ENCODE peak calls at places on chromosomes 1 and 21, in seven cellular contexts. One of them, this sample, is unnamed. For H3K4me1, the result is how much of the 10 kb centered on the place peaks cover.

GRCh38 chr1:54012862-54013261 is 5.1 kb downstream of the LDLRAD1 start:
- DNase-seq in heart right ventricle: no peak
- DNase-seq in uterus: no peak
- DNase-seq in pancreas: no peak
- DNase-seq in fibroblast of lung: no peak
- DNase-seq in BE2C: no peak
- DNase-seq in A549: no peak
- DNase-seq in this sample: no peak

GRCh38 chr1:27301582-27302199 is 20.3 kb upstream of the TMEM222 start:
- DNase-seq in heart right ventricle: no peak
- DNase-seq in uterus: no peak
- DNase-seq in pancreas: no peak
- DNase-seq in fibroblast of lung: no peak
- DNase-seq in BE2C: no peak
- DNase-seq in A549: no peak
- DNase-seq in this sample: no peak

GRCh38 chr1:115949156-115949555 is 27.2 kb upstream of the SLC22A15 start:
- DNase-seq in heart right ventricle: no peak
- DNase-seq in uterus: no peak
- DNase-seq in pancreas: no peak
- DNase-seq in fibroblast of lung: no peak
- DNase-seq in BE2C: no peak
- DNase-seq in A549: no peak
- DNase-seq in this sample: no peak

GRCh38 chr1:224052767-224053166 is 61.1 kb upstream of the FBXO28 start:
- DNase-seq in heart right ventricle: no peak
- DNase-seq in uterus: no peak
- DNase-seq in pancreas: no peak
- DNase-seq in fibroblast of lung: peak
- DNase-seq in BE2C: no peak
- DNase-seq in A549: no peak
- DNase-seq in this sample: no peak

GRCh38 chr1:198858026-198858425 is 219.2 kb downstream of the PTPRC start:
- DNase-seq in heart right ventricle: no peak
- DNase-seq in uterus: no peak
- DNase-seq in pancreas: no peak
- DNase-seq in fibroblast of lung: no peak
- DNase-seq in BE2C: no peak
- DNase-seq in A549: no peak
- DNase-seq in this sample: no peak

GRCh38 chr1:32353886-32354570 is 8.3 kb downstream of the FAM229A start:
- DNase-seq in heart right ventricle: peak
- DNase-seq in uterus: peak
- DNase-seq in pancreas: no peak
- DNase-seq in fibroblast of lung: peak
- DNase-seq in BE2C: no peak
- DNase-seq in A549: no peak
- DNase-seq in this sample: no peak

GRCh38 chr1:23367451-23367790 is 2.2 kb downstream of the ZNF436 start:
- DNase-seq in heart right ventricle: no peak
- DNase-seq in uterus: no peak
- DNase-seq in pancreas: no peak
- DNase-seq in fibroblast of lung: no peak
- DNase-seq in BE2C: no peak
- DNase-seq in A549: no peak
- DNase-seq in this sample: no peak

GRCh38 chr1:55828031-55828430 is 612.9 kb upstream of the USP24 start:
- DNase-seq in heart right ventricle: no peak
- DNase-seq in uterus: no peak
- DNase-seq in pancreas: no peak
- DNase-seq in fibroblast of lung: no peak
- DNase-seq in BE2C: no peak
- DNase-seq in A549: no peak
- DNase-seq in this sample: no peak

GRCh38 chr1:55138740-55139283 is 76.4 kb downstream of the USP24 start:
- DNase-seq in heart right ventricle: no peak
- DNase-seq in uterus: no peak
- DNase-seq in pancreas: no peak
- DNase-seq in fibroblast of lung: no peak
- DNase-seq in BE2C: no peak
- DNase-seq in A549: no peak
- DNase-seq in this sample: no peak

GRCh38 chr1:239457491-239458488 is 71.4 kb downstream of the CHRM3 start:
- DNase-seq in heart right ventricle: no peak
- DNase-seq in uterus: no peak
- DNase-seq in pancreas: no peak
- DNase-seq in fibroblast of lung: no peak
- DNase-seq in BE2C: no peak
- DNase-seq in A549: no peak
- DNase-seq in this sample: no peak

GRCh38 chr21:29486306-29486705 is 187.6 kb downstream of the BACH1 start:
- DNase-seq in heart right ventricle: no peak
- DNase-seq in uterus: no peak
- DNase-seq in pancreas: no peak
- DNase-seq in fibroblast of lung: no peak
- DNase-seq in BE2C: no peak
- DNase-seq in A549: no peak
- DNase-seq in this sample: no peak
- TF ChIP-seq CTCF in heart right ventricle: no peak
- TF ChIP-seq CTCF in uterus: no peak
- TF ChIP-seq CTCF in pancreas: no peak
- TF ChIP-seq CTCF in fibroblast of lung: no peak
- TF ChIP-seq CTCF in BE2C: no peak
- TF ChIP-seq CTCF in A549: no peak
- TF ChIP-seq CTCF in this sample: no peak

GRCh38 chr1:167429612-167430011 is 88.7 kb downstream of the CD247 start:
- DNase-seq in heart right ventricle: no peak
- DNase-seq in uterus: no peak
- DNase-seq in pancreas: no peak
- DNase-seq in fibroblast of lung: no peak
- DNase-seq in BE2C: no peak
- DNase-seq in A549: no peak
- DNase-seq in this sample: no peak
- H3K4me1 ChIP-seq in heart right ventricle: under half
- H3K4me1 ChIP-seq in uterus: under half
- H3K4me1 ChIP-seq in pancreas: under half
- H3K4me1 ChIP-seq in fibroblast of lung: under half
- H3K4me1 ChIP-seq in BE2C: under half
- H3K4me1 ChIP-seq in A549: under half
- H3K4me1 ChIP-seq in this sample: under half

DNA sequence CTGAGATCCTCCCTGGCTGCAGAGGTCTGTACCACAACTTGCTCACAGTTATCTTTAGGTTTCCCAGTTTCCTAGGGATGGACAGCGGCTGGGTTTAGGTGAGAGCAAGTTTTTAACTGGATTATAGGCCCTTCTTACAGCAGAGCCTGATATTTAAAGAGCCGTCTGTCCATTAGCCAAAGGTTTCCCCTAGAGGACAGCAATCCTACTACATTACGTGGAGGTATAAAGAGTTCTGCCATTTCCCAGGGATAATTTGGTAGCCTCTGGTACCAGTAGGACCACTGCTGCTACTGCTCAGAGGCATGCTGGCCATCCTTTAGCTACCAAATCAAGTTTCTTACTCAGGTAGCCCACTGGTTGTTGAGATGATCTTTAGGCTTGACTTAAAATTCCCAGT is 21.9 kb upstream of the FCGR2A start:
- DNase-seq in heart right ventricle: no peak
- DNase-seq in uterus: no peak
- DNase-seq in pancreas: no peak
- DNase-seq in fibroblast of lung: no peak
- DNase-seq in BE2C: no peak
- DNase-seq in A549: no peak
- DNase-seq in this sample: no peak
- TF ChIP-seq CTCF in heart right ventricle: no peak
- TF ChIP-seq CTCF in uterus: no peak
- TF ChIP-seq CTCF in pancreas: no peak
- TF ChIP-seq CTCF in fibroblast of lung: no peak
- TF ChIP-seq CTCF in BE2C: no peak
- TF ChIP-seq CTCF in A549: no peak
- TF ChIP-seq CTCF in this sample: no peak

DNA sequence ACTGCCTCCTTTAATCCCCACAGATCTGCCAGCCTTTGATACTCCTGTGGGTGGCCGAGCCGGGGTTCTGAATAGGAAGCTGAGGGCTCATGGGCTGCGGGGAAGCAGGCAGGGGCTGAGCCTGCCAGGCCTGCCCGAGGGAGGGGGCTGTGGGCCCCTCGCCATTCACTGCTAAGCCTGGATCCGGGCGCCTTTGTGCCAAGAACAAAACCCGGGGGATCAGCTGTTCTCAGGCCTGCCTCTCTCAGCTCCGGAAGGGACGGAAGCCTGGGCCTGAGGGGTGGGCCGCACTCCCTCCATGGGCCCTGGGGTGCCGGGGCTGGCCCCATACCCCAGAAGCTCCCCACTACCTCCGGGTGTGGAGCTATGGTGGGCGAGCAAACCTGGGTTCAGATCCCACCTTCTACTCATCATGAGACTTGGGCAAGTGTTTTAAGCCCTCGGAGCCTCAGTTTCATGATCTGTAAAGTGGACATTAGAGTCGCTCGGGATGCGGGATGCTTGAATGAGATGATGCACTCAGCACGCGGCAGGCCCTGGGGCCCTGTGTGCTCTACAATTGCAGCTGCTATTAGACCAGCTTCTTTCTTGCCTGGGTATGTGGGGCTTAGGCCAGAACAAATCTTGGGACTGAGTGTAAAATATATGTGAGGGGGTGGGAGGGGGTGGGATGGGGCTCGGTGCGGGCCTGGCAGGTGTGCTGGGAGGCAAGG is 19.2 kb upstream of the EPHA2 start:
- DNase-seq in heart right ventricle: no peak
- DNase-seq in uterus: no peak
- DNase-seq in pancreas: no peak
- DNase-seq in fibroblast of lung: no peak
- DNase-seq in BE2C: no peak
- DNase-seq in A549: no peak
- DNase-seq in this sample: no peak
- H3K4me1 ChIP-seq in heart right ventricle: under half
- H3K4me1 ChIP-seq in uterus: under half
- H3K4me1 ChIP-seq in pancreas: under half
- H3K4me1 ChIP-seq in fibroblast of lung: under half
- H3K4me1 ChIP-seq in BE2C: under half
- H3K4me1 ChIP-seq in A549: half or more
- H3K4me1 ChIP-seq in this sample: half or more

GRCh38 chr21:32455548-32455947 is 43.0 kb downstream of the EVA1C start:
- DNase-seq in heart right ventricle: no peak
- DNase-seq in uterus: no peak
- DNase-seq in pancreas: no peak
- DNase-seq in fibroblast of lung: no peak
- DNase-seq in BE2C: no peak
- DNase-seq in A549: no peak
- DNase-seq in this sample: no peak

GRCh38 chr21:32456497-32456918 is 44.0 kb downstream of the EVA1C start:
- DNase-seq in heart right ventricle: no peak
- DNase-seq in uterus: peak
- DNase-seq in pancreas: no peak
- DNase-seq in fibroblast of lung: peak
- DNase-seq in BE2C: no peak
- DNase-seq in A549: no peak
- DNase-seq in this sample: no peak

GRCh38 chr21:32459972-32460371 is 47.5 kb downstream of the EVA1C start:
- DNase-seq in heart right ventricle: no peak
- DNase-seq in uterus: no peak
- DNase-seq in pancreas: no peak
- DNase-seq in fibroblast of lung: no peak
- DNase-seq in BE2C: no peak
- DNase-seq in A549: no peak
- DNase-seq in this sample: no peak

GRCh38 chr21:32457962-32458361 is 45.5 kb downstream of the EVA1C start:
- DNase-seq in heart right ventricle: no peak
- DNase-seq in uterus: no peak
- DNase-seq in pancreas: no peak
- DNase-seq in fibroblast of lung: no peak
- DNase-seq in BE2C: no peak
- DNase-seq in A549: no peak
- DNase-seq in this sample: no peak

DNA sequence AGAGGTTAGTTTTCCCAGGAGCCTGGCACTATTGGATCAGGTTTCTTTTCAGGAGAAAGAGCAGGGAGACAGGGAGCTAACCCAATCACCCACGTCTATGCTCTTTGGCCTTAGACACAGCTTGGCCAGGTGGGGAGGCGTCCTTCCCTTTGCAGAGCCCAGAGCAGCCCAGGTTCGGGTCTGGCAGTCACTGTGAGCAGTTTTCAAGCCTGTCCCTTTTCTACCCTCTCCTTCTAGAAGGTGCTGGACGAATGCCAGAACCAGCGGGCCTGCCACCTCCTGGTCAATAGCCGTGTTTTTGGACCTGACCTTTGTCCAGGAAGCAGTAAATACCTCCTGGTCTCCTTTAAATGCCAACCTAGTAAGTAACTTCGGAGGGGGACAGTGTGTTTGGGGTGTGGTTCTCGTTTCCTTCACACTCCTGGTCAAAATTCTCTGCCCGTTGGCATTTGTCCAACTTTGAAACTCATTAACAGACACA is 44.9 kb downstream of the EVA1C start:
- DNase-seq in heart right ventricle: peak
- DNase-seq in uterus: peak
- DNase-seq in pancreas: peak
- DNase-seq in fibroblast of lung: peak
- DNase-seq in BE2C: peak
- DNase-seq in A549: no peak
- DNase-seq in this sample: peak
- TF ChIP-seq CTCF in heart right ventricle: peak
- TF ChIP-seq CTCF in uterus: no peak
- TF ChIP-seq CTCF in pancreas: no peak
- TF ChIP-seq CTCF in fibroblast of lung: no peak
- TF ChIP-seq CTCF in BE2C: peak
- TF ChIP-seq CTCF in A549: no peak
- TF ChIP-seq CTCF in this sample: no peak

GRCh38 chr1:2203671-2204383 is 9.3 kb upstream of the FAAP20 start:
- DNase-seq in heart right ventricle: no peak
- DNase-seq in uterus: peak
- DNase-seq in pancreas: peak
- DNase-seq in fibroblast of lung: no peak
- DNase-seq in BE2C: no peak
- DNase-seq in A549: no peak
- DNase-seq in this sample: no peak
- H3K4me1 ChIP-seq in heart right ventricle: half or more
- H3K4me1 ChIP-seq in uterus: under half
- H3K4me1 ChIP-seq in pancreas: under half
- H3K4me1 ChIP-seq in fibroblast of lung: under half
- H3K4me1 ChIP-seq in BE2C: under half
- H3K4me1 ChIP-seq in A549: under half
- H3K4me1 ChIP-seq in this sample: half or more